ENCODE peak calls at places on chromosomes 4 and X, in six cellular contexts. A, T, F, K, W and P are unnamed samples.

GRCh38 chrX:15447985-15448639 is 45.0 kb downstream of the PIR start:
- DNase-seq in A (peak; percentile 30), T (no peak), K (no peak), W (no peak), F (no peak), P (no peak)

GRCh38 chr4:36824682-36825081 is 419.9 kb upstream of the NWD2 start:
- DNase-seq in A (no peak), F (no peak), W (no peak), T (no peak), K (peak; percentile 17), P (peak; percentile 0)

GRCh38 chrX:130086414-130087207 is 23.7 kb downstream of the ELF4 start:
- DNase-seq in T (peak; percentile 49), A (no peak), K (no peak), F (no peak), W (no peak), P (peak; percentile 79)

GRCh38 chr4:47662975-47663374 is 174.9 kb downstream of the CORIN start:
- DNase-seq in T (no peak), F (no peak), W (no peak), K (peak; percentile 41), A (peak; percentile 23), P (peak; percentile 43)

GRCh38 chrX:149002320-149002719 is 501.9 kb downstream of the AFF2 start:
- DNase-seq in T (no peak), F (no peak), K (no peak), A (no peak), W (no peak), P (no peak)

GRCh38 chr4:52572936-52573485 is 86.1 kb downstream of the USP46 start:
- DNase-seq in A (peak; percentile 74), W (no peak), F (no peak), K (no peak), T (no peak), P (no peak)

GRCh38 chrX:93322110-93322509 is 351.3 kb downstream of the NAP1L3 start:
- DNase-seq in K (no peak), T (no peak), F (no peak), W (no peak), A (no peak), P (no peak)

GRCh38 chrX:48794993-48795501 is 6.8 kb upstream of the HDAC6 start:
- DNase-seq in W (no peak), K (no peak), T (no peak), A (peak; percentile 69), F (no peak), P (no peak)

GRCh38 chr4:89072921-89073320 is 15.9 kb upstream of the FAM13A start:
- DNase-seq in W (no peak), K (no peak), T (no peak), A (no peak), F (no peak), P (no peak)

GRCh38 chr4:26351685-26352084 is 30.9 kb downstream of the RBPJ start:
- DNase-seq in K (no peak), W (no peak), T (no peak), A (no peak), F (no peak), P (no peak)

GRCh38 chrX:3360881-3361280 is 14.4 kb upstream of the MXRA5 start:
- DNase-seq in W (no peak), A (no peak), F (no peak), K (no peak), T (no peak), P (no peak)

GRCh38 chr4:627751-628150 is 2.4 kb downstream of the PDE6B start:
- DNase-seq in K (no peak), T (no peak), W (no peak), F (no peak), A (no peak), P (no peak)

GRCh38 chr4:76200771-76201224 is 12.8 kb downstream of the SCARB2 start:
- DNase-seq in K (peak; percentile 41), T (no peak), F (no peak), W (no peak), A (no peak), P (no peak)

GRCh38 chr4:128393111-128393704 is 105.6 kb upstream of the PGRMC2 start:
- DNase-seq in T (no peak), F (no peak), W (no peak), K (peak; percentile 81), A (no peak), P (no peak)

GRCh38 chr4:41575207-41575606 is 37.2 kb downstream of the LIMCH1 start:
- DNase-seq in K (no peak), F (no peak), T (no peak), W (no peak), A (peak; percentile 39), P (no peak)

GRCh38 chr4:16916719-16917337 is 18.4 kb upstream of the LDB2 start:
- DNase-seq in T (peak; percentile 55), F (no peak), K (peak; percentile 85), W (peak; percentile 50), A (peak; percentile 73), P (peak; percentile 71)

GRCh38 chr4:170931326-170931725 is 841.6 kb upstream of the AADAT start:
- DNase-seq in T (no peak), A (no peak), W (no peak), F (no peak), K (no peak), P (no peak)

GRCh38 chr4:10659251-10659650 is 25.3 kb downstream of the CLNK start:
- DNase-seq in F (no peak), W (no peak), A (no peak), K (no peak), T (no peak), P (no peak)

GRCh38 chrX:130111220-130111934 is 1.1 kb upstream of the ELF4 start:
- DNase-seq in W (no peak), A (no peak), F (no peak), T (no peak), K (no peak), P (no peak)

GRCh38 chr4:156764145-156764544 is 207.5 kb downstream of the PDGFC start:
- DNase-seq in K (no peak), A (peak; percentile 67), T (no peak), F (no peak), W (no peak), P (no peak)

GRCh38 chr4:176271749-176272148 is 2.7 kb upstream of the ASB5 start:
- DNase-seq in T (no peak), A (peak; percentile 47), W (no peak), K (no peak), F (no peak), P (no peak)

GRCh38 chrX:38982370-38982769 is 181.1 kb downstream of the MID1IP1 start:
- DNase-seq in W (no peak), A (no peak), K (no peak), F (no peak), T (no peak), P (no peak)

GRCh38 chr4:85607624-85608023 is 132.7 kb downstream of the ARHGAP24 start:
- DNase-seq in A (no peak), K (peak; percentile 94), T (no peak), F (no peak), W (no peak), P (peak; percentile 44)